ENCODE peak calls at places on chromosomes 16 and 17, in six cellular contexts. D is K562, Q is HepG2, W is A549, E is upper lobe of left lung, O is GM12878. X is an unnamed sample.

GRCh38 chr16:89350701-89351380 is 133.3 kb downstream of the ZNF778 start:
- ATAC-seq in O (no peak), E (no peak), W (no peak), Q (no peak), D (peak; percentile 38), X (no peak)

GRCh38 chr17:35214192-35214591 is 20.0 kb upstream of the SLC35G3 start:
- ATAC-seq in Q (no peak), E (no peak), W (no peak), O (no peak), D (no peak), X (no peak)

GRCh38 chr16:57957396-57958392 is 13.2 kb downstream of the CNGB1 start:
- ATAC-seq in W (no peak), D (peak; percentile 69), E (no peak), Q (peak; percentile 30), O (no peak), X (no peak)

GRCh38 chr17:34066528-34066927 is 188.6 kb upstream of the CCL2 start:
- ATAC-seq in D (no peak), Q (no peak), E (no peak), O (no peak), W (no peak), X (no peak)

GRCh38 chr17:55624789-55625433 is 97.8 kb downstream of the TMEM100 start:
- ATAC-seq in Q (no peak), D (no peak), W (no peak), E (no peak), O (peak; percentile 56), X (no peak)

GRCh38 chr17:3660311-3660891 is 8.0 kb downstream of the TAX1BP3 start:
- ATAC-seq in Q (no peak), W (peak; percentile 26), E (no peak), O (no peak), D (no peak), X (no peak)

GRCh38 chr16:54862529-54862928 is 68.1 kb upstream of the IRX5 start:
- ATAC-seq in D (peak; percentile 49), O (no peak), W (no peak), E (no peak), Q (no peak), X (no peak)

GRCh38 chr16:57802635-57803412 is 533 bp upstream of the KIFC3 start:
- ATAC-seq in O (peak; percentile 23), D (peak; percentile 44), W (peak; percentile 2), Q (peak; percentile 46), E (peak; percentile 1), X (peak; percentile 34)

GRCh38 chr17:1227917-1228751 is 42.1 kb upstream of the BHLHA9 start:
- ATAC-seq in W (no peak), E (peak; percentile 8), D (no peak), Q (no peak), O (peak; percentile 85), X (no peak)

GRCh38 chr16:27455700-27456099 is 53.7 kb downstream of the IL21R start:
- ATAC-seq in D (no peak), E (no peak), Q (no peak), O (no peak), W (no peak), X (no peak)

GRCh38 chr16:27449434-27450188 is 47.6 kb downstream of the IL21R start:
- ATAC-seq in E (peak; percentile 15), W (no peak), O (peak; percentile 79), D (no peak), Q (peak; percentile 19), X (no peak)

GRCh38 chr16:27453476-27453825 is 51.5 kb downstream of the IL21R start:
- ATAC-seq in E (no peak), W (no peak), D (no peak), O (no peak), Q (no peak), X (no peak)

GRCh38 chr16:27450836-27451341 is 48.9 kb downstream of the IL21R start:
- ATAC-seq in O (peak; percentile 56), E (no peak), D (peak; percentile 27), Q (peak; percentile 24), W (peak; percentile 10), X (no peak)

DNA sequence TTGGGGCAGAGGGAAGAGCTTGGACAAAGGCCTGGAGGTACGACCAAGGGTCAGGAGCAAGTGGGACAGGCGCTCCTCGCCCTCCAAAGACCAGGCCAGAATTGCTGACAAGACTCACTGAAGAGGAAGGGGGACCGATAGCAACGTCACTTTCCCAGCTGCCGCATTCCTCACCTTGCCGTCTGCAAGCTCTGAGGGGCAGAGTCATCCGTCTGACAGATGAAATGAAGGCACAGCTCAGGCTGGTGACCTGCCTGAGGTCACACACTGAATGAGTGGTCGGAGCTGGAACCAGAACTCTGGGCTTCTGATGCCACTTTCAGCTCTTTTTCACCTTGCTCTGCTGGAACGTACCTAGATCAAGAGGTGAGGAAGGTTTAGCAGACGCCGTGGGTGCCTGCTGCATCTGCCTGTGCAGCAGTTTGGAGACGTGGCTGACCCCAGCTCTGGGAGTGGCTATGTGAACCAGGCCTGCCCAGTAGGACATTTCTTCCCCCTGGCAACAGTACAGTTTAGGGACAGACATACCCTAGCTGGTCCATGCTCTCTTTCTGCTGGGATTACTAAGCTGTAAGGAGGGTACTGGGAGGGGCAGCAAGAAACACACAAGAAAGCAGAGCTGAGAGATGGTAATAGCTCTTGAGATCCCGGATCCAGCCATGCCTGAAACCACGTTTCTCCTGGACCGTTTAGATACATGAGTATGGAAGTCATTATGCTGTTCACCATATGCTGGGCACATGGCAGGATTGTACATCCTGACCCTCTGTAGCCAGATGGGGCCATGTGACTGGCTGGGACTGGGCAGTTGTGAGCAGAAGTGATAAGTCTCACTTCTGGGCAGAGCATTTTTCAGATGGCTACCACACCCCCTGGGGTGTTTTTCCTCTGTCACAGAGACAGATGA is 50.8 kb downstream of the IL21R start:
- ATAC-seq in Q (peak; percentile 5), E (no peak), D (no peak), O (peak; percentile 1), W (no peak), X (no peak)
- H3K4me1 ChIP-seq in Q (peaks cover 7% of the 10 kb centered on the region), E (peaks cover 21% of the 10 kb centered on the region), D (no peaks in the 10 kb centered on the region), O (peaks cover 49% of the 10 kb centered on the region), W (no peaks in the 10 kb centered on the region), X (no peaks in the 10 kb centered on the region)

DNA sequence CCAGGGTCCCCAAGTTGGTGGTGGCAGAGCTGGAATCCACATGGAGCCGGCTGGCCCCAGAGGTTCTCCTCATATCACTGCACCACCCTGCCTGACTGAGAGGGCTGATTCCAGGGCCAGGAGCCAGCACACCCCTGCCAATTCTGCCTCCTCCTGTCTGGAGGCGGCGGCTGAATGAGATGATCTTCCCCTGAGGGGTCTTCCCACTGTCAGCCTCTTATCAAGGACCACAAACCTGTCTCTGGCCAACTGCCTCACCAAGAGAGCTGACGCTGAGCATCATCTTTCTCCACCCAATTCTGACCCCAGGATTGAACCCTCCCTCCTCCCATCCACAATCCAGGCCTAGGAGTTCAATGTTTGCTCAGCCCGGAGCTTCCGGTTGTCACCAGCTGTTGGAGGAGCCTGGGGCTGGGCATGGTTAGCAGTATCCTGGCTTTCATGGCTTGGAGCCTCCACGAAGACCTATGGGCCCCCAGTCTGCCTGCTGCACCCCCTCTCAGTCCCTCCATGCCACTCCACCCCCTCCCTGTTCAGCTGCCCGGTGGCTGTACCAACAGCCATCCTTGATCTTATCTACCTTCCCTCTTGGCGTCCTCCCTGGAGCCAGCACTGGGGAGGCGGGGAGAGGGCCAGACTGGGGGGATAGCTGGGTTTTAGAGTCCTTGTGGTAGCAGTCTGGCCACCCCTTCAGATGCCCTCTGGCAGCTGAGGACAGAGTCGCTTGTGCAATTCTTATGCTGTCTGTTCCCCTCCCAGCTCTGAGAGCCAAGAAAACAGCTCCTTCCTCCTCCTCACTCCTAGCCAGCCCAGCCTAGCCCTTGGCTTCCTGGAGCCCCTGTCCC is 25.6 kb downstream of the ABCC3 start:
- ATAC-seq in O (no peak), W (peak; percentile 63), E (peak; percentile 64), Q (peak; percentile 68), D (no peak), X (peak; percentile 53)
- TF ChIP-seq EP300 in O (no peak), W (peak; percentile 49), E (no peak), Q (peak; percentile 59), D (no peak), X (no peak)

GRCh38 chr17:31798205-31798724 is 60.8 kb downstream of the COPRS start:
- ATAC-seq in W (no peak), D (no peak), Q (peak; percentile 83), O (no peak), E (no peak), X (no peak)
- H3K4me1 ChIP-seq in W (peaks cover 6% of the 10 kb centered on the region), D (no peaks in the 10 kb centered on the region), Q (peaks cover 86% of the 10 kb centered on the region), O (no peaks in the 10 kb centered on the region), E (no peaks in the 10 kb centered on the region), X (no peaks in the 10 kb centered on the region)

GRCh38 chr17:7279453-7279852 is 2.1 kb upstream of the SLC2A4 start:
- ATAC-seq in D (no peak), E (no peak), Q (no peak), O (no peak), W (no peak), X (no peak)

GRCh38 chr17:7282752-7283321 is 1.3 kb downstream of the SLC2A4 start:
- ATAC-seq in O (no peak), W (no peak), Q (peak; percentile 12), D (peak; percentile 22), E (no peak), X (no peak)

GRCh38 chr17:7280519-7281073 is 922 bp upstream of the SLC2A4 start:
- ATAC-seq in O (peak; percentile 90), Q (peak; percentile 72), E (peak; percentile 95), D (peak; percentile 83), W (peak; percentile 88), X (peak; percentile 70)

GRCh38 chr17:7281953-7282751 is 634 bp downstream of the SLC2A4 start:
- ATAC-seq in W (no peak), D (peak; percentile 2), Q (peak; percentile 22), E (no peak), O (no peak), X (peak; percentile 14)

GRCh38 chr17:7281074-7281952 is at the start of gene SLC2A4:
- ATAC-seq in Q (peak; percentile 76), D (peak; percentile 90), O (peak; percentile 88), E (peak; percentile 95), W (peak; percentile 82), X (peak; percentile 88)
- TF ChIP-seq EP300 in Q (no peak), D (no peak), O (no peak), E (no peak), W (no peak), X (no peak)

GRCh38 chr17:74734256-74734655 is 2.8 kb upstream of the RAB37 start:
- ATAC-seq in W (no peak), E (no peak), Q (no peak), O (no peak), D (no peak), X (no peak)
- H3K4me1 ChIP-seq in W (peaks cover 34% of the 10 kb centered on the region), E (peaks cover 31% of the 10 kb centered on the region), Q (peaks cover 35% of the 10 kb centered on the region), O (peaks cover 39% of the 10 kb centered on the region), D (no peaks in the 10 kb centered on the region), X (no peaks in the 10 kb centered on the region)

GRCh38 chr16:35149550-35149949 is 1690.1 kb downstream of the TP53TG3F start:
- ATAC-seq in Q (no peak), O (no peak), W (no peak), D (no peak), E (no peak), X (no peak)
- TF ChIP-seq EP300 in Q (no peak), O (no peak), W (no peak), D (no peak), E (no peak), X (no peak)